ENCODE peak calls at places on chromosome X, in five cellular contexts. U, C, J, K and H are unnamed samples.

GRCh38 chrX:49184294-49185061 is 1.7 kb downstream of the PRICKLE3 start:
- DNase-seq in J (peak), C (peak), K (peak), U (no peak), H (peak)

GRCh38 chrX:110000854-110001701 is 1.8 kb upstream of the TMEM164 start:
- DNase-seq in K (no peak), U (no peak), J (no peak), C (no peak), H (no peak)

GRCh38 chrX:19888419-19888879 is 1.0 kb upstream of the SH3KBP1 start:
- DNase-seq in C (peak), J (peak), U (no peak), K (peak), H (peak)

GRCh38 chrX:776529-777230 is 146.1 kb downstream of the SHOX start:
- DNase-seq in J (no peak), C (no peak), U (no peak), K (no peak), H (no peak)

GRCh38 chrX:97200454-97200853 is 316.7 kb downstream of the RPA4 start:
- DNase-seq in J (no peak), K (no peak), C (no peak), U (no peak), H (no peak)

GRCh38 chrX:40746536-40746935 is 11.2 kb upstream of the MED14 start:
- DNase-seq in K (no peak), J (no peak), C (no peak), U (no peak), H (no peak)

GRCh38 chrX:84155938-84156337 is 32.1 kb downstream of the RPS6KA6 start:
- DNase-seq in U (no peak), C (no peak), J (no peak), K (no peak), H (peak)

GRCh38 chrX:154308108-154308946 is 12.7 kb downstream of the TKTL1 start:
- DNase-seq in K (peak), J (peak), U (peak), C (peak), H (no peak)

GRCh38 chrX:7158468-7158990 is 10.6 kb upstream of the PUDP start:
- DNase-seq in U (no peak), C (no peak), K (no peak), J (no peak), H (no peak)

GRCh38 chrX:132561483-132561882 is 72.6 kb upstream of the MBNL3 start:
- DNase-seq in C (no peak), U (no peak), J (no peak), K (no peak), H (no peak)

GRCh38 chrX:86806786-86807185 is 658.5 kb downstream of the DACH2 start:
- DNase-seq in C (no peak), K (no peak), J (no peak), U (no peak), H (no peak)